ENCODE peak calls at places on chromosomes 13 and 19, in nine cellular contexts. A is body of pancreas; O is hepatocyte; L is GM23248; N is uterus; B is CD4-positive, CD25-positive, alpha-beta regulatory T cell; W is CD4-positive, alpha-beta memory T cell; P is aorta; Q is small intestine. I is an unnamed sample. For H3K9me3, the result is how much of the 10 kb centered on the place peaks cover.

GRCh38 chr19:36060430-36060829 is 5.7 kb downstream of the WDR62 start:
- DNase-seq in A (peak), O (peak), L (peak), N (peak), B (peak), W (no peak), P (no peak), Q (peak), I (no peak)

GRCh38 chr13:66723606-66724005 is 506.5 kb downstream of the PCDH9 start:
- DNase-seq in A (no peak), O (no peak), L (no peak), N (no peak), B (no peak), W (no peak), P (no peak), Q (no peak), I (no peak)

GRCh38 chr13:41061914-41062837 is 867 bp downstream of the WBP4 start:
- DNase-seq in A (no peak), O (peak), L (peak), N (no peak), B (no peak), W (no peak), P (no peak), Q (peak), I (no peak)

GRCh38 chr13:30798776-30799625 is 63.7 kb downstream of the ALOX5AP start:
- DNase-seq in A (no peak), O (no peak), L (no peak), N (peak), B (no peak), W (no peak), P (no peak), Q (no peak), I (no peak)

GRCh38 chr13:27830010-27830409 is 37.7 kb downstream of the GSX1 start:
- DNase-seq in A (peak), O (peak), L (peak), N (no peak), B (peak), W (peak), P (peak), Q (peak), I (peak)

GRCh38 chr13:29515372-29515771 is 80.1 kb downstream of the SLC7A1 start:
- DNase-seq in A (no peak), O (no peak), L (peak), N (no peak), B (no peak), W (no peak), P (no peak), Q (no peak), I (no peak)

GRCh38 chr13:25874907-25875306 is 176.9 kb downstream of the SHISA2 start:
- DNase-seq in A (peak), O (no peak), L (no peak), N (no peak), B (peak), W (peak), P (no peak), Q (peak), I (peak)

GRCh38 chr13:32897296-32897695 is 118.9 kb upstream of the KL start:
- DNase-seq in A (no peak), O (no peak), L (no peak), N (no peak), B (no peak), W (no peak), P (no peak), Q (no peak), I (no peak)

GRCh38 chr13:75798353-75799245 is 162.5 kb downstream of the LMO7 start:
- DNase-seq in A (no peak), O (peak), L (peak), N (no peak), B (peak), W (no peak), P (no peak), Q (peak), I (no peak)

GRCh38 chr19:1206733-1207301 is 1.2 kb downstream of the STK11 start:
- DNase-seq in A (no peak), O (peak), L (peak), N (no peak), B (peak), W (peak), P (no peak), Q (peak), I (peak)

GRCh38 chr13:106467406-106468122 is 67.9 kb downstream of the EFNB2 start:
- DNase-seq in A (no peak), O (no peak), L (no peak), N (no peak), B (no peak), W (no peak), P (no peak), Q (no peak), I (no peak)

GRCh38 chr19:2332341-2333026 is 4.0 kb downstream of the SPPL2B start:
- DNase-seq in A (no peak), O (no peak), L (no peak), N (no peak), B (peak), W (peak), P (no peak), Q (peak), I (no peak)

GRCh38 chr19:45005787-45006186 is 4.5 kb downstream of the RELB start:
- DNase-seq in A (no peak), O (no peak), L (no peak), N (no peak), B (no peak), W (no peak), P (no peak), Q (peak), I (no peak)

GRCh38 chr19:3804429-3804828 is 18.2 kb upstream of the MATK start:
- DNase-seq in A (no peak), O (no peak), L (no peak), N (no peak), B (no peak), W (no peak), P (no peak), Q (no peak), I (no peak)

GRCh38 chr19:14556662-14557188 is 15.1 kb downstream of the NDUFB7 start:
- DNase-seq in A (peak), O (peak), L (peak), N (peak), B (peak), W (peak), P (peak), Q (peak), I (peak)

GRCh38 chr19:41930322-41930722 is 2.1 kb upstream of the ERFL start:
- DNase-seq in A (no peak), O (no peak), L (no peak), N (no peak), B (no peak), W (no peak), P (no peak), Q (no peak), I (no peak)

GRCh38 chr13:39134574-39134973 is 96.3 kb downstream of the NHLRC3 start:
- DNase-seq in A (no peak), O (no peak), L (no peak), N (no peak), B (no peak), W (no peak), P (no peak), Q (no peak), I (no peak)

GRCh38 chr13:79194727-79195126 is 211.3 kb downstream of the RBM26 start:
- DNase-seq in A (no peak), O (no peak), L (no peak), N (no peak), B (no peak), W (no peak), P (no peak), Q (no peak), I (no peak)
- H3K27ac ChIP-seq in A (no peak), O (no peak), L (no peak), N (no peak), B (no peak), W (no peak), P (no peak), Q (no peak), I (no peak)

DNA sequence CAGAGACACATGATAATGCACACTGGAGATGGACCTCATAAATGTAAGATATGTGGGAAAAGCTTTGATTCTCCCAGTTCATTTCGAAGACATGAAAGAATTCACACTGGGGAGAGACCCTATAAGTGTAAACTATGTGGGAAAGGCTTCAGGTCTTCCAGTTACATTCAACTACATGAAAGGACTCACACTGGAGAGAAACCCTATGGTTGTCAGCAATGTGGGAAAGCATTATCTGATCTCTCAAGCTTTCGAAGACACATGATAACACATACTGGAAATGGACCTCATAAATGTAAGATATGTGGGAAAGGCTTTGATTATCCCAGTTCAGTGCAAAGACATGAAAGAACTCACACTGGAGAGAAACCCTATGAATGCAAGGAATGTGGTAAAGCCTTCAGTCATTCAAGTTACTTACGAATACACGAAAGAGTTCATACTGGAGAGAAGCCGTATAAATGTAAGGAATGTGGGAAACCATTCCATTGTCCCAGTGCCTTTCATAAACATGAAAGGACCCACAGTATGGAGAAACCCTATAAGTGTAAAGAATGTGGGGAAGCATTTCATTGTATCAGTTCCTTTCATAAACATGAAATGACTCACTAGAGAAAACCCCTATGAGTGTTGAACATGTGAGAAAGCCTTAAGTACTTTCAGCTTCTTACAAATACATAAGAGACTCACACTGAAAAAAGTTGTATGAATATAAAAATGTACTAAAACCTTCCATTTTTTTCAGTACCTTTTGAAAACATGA is 14.7 kb downstream of the ZNF441 start:
- DNase-seq in A (no peak), O (no peak), L (peak), N (no peak), B (no peak), W (no peak), P (no peak), Q (no peak), I (no peak)
- H3K9me3 ChIP-seq in A (half or more), O (half or more), L (under half), N (half or more), B (half or more), W (half or more), P (under half), Q (under half), I (under half)

DNA sequence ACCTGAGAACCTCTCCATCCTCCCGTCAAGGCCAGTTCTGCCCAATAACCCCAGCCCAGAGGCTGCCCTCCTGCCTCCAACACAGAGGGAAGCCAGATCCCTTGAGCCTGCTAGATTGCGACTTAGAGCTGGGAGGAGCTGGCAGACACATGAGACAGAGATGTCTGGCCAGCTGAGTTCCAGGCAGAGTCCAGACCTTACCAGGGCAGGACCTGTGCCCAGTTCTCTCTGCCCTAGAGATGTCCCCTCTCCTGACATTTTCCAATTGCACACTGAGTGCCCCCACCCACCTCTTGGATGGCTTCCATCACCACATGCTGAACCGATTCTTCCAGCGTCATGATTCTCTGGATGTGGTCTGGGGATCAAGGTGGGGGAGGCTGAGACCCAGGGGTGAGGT is 3.0 kb downstream of the HOOK2 start:
- DNase-seq in A (no peak), O (no peak), L (no peak), N (no peak), B (no peak), W (no peak), P (no peak), Q (no peak), I (no peak)
- H3K27ac ChIP-seq in A (no peak), O (no peak), L (no peak), N (no peak), B (no peak), W (no peak), P (no peak), Q (no peak), I (no peak)

GRCh38 chr19:58397533-58398037 is 2.1 kb downstream of the RNF225 start:
- DNase-seq in A (no peak), O (no peak), L (peak), N (no peak), B (no peak), W (no peak), P (peak), Q (no peak), I (no peak)
- H3K9me3 ChIP-seq in A (under half), O (under half), L (under half), N (under half), B (under half), W (under half), P (under half), Q (under half), I (under half)

DNA sequence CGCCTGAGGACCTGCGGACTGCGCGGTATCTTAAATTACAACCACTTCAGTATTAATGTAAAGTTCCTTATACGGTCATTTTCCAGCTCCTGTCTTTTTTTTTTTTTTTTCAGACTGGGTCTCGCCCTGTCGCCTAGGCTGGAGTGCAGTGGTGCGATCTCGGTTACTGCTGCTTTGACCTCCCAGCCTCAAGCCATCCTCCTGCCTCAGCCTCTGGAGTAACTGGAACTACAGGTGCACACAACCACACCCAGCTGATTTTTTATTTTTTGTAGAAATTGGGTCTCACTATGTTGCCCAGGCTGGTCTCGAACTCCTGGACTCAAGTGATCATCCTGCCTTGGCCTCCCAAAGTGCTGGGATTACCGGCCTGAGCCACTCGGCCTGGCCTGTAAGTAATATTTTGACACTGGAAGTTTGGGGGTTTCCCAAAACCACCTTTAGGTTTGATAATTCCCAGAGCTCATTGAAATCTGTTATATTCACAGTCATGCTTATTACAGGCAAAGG is 406 bp upstream of the EID2B start:
- DNase-seq in A (no peak), O (no peak), L (no peak), N (no peak), B (no peak), W (no peak), P (no peak), Q (no peak), I (no peak)
- H3K27ac ChIP-seq in A (no peak), O (no peak), L (no peak), N (no peak), B (no peak), W (peak), P (no peak), Q (no peak), I (peak)

GRCh38 chr19:43966079-43966694 is 15.2 kb downstream of the ZNF221 start:
- DNase-seq in A (no peak), O (no peak), L (peak), N (no peak), B (no peak), W (no peak), P (no peak), Q (no peak), I (no peak)
- H3K9me3 ChIP-seq in A (half or more), O (half or more), L (under half), N (half or more), B (half or more), W (under half), P (under half), Q (under half), I (under half)

GRCh38 chr19:12649941-12650340 is 16.6 kb downstream of the MAN2B1 start:
- DNase-seq in A (no peak), O (no peak), L (no peak), N (no peak), B (no peak), W (no peak), P (peak), Q (no peak), I (no peak)

GRCh38 chr19:12655546-12655945 is 11.0 kb downstream of the MAN2B1 start:
- DNase-seq in A (no peak), O (no peak), L (no peak), N (no peak), B (no peak), W (no peak), P (no peak), Q (no peak), I (no peak)

GRCh38 chr19:12648088-12648487 is 18.5 kb downstream of the MAN2B1 start:
- DNase-seq in A (peak), O (no peak), L (no peak), N (no peak), B (no peak), W (no peak), P (no peak), Q (no peak), I (no peak)

GRCh38 chr19:12647490-12648071 is 19.0 kb downstream of the MAN2B1 start:
- DNase-seq in A (peak), O (peak), L (peak), N (peak), B (no peak), W (no peak), P (peak), Q (peak), I (no peak)

DNA sequence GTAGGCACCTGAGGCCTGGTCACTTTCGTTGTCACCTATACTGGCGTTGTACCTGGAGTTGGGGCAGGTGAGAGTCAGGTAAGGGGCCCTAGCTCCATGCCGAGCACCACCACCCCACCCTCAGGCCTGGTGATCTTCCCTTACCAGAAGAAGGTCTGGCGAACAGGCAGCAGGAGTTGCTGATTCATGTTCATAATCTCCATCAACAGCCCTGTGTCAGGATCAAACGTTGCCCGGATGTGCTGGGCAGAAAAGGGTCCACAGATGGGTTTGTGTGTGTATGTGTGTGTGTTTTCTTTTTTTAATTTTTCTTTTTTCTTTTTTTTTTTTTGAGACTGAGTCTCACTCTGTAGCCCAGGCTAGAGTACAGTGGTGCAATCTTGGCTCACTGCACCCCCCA is 14.3 kb downstream of the MAN2B1 start:
- DNase-seq in A (no peak), O (no peak), L (no peak), N (no peak), B (no peak), W (no peak), P (peak), Q (no peak), I (no peak)
- H3K27ac ChIP-seq in A (no peak), O (no peak), L (no peak), N (no peak), B (no peak), W (no peak), P (no peak), Q (no peak), I (no peak)

GRCh38 chr19:47082493-47082892 is 31.1 kb downstream of the ZC3H4 start:
- DNase-seq in A (no peak), O (no peak), L (no peak), N (no peak), B (no peak), W (no peak), P (no peak), Q (no peak), I (no peak)
- H3K9me3 ChIP-seq in A (under half), O (under half), L (under half), N (under half), B (under half), W (under half), P (under half), Q (under half), I (under half)

GRCh38 chr19:7676376-7676775 is 514 bp upstream of the MCEMP1 start:
- DNase-seq in A (peak), O (no peak), L (no peak), N (no peak), B (no peak), W (no peak), P (no peak), Q (no peak), I (no peak)

GRCh38 chr19:7676854-7677253 is at the start of gene MCEMP1:
- DNase-seq in A (peak), O (no peak), L (no peak), N (no peak), B (no peak), W (no peak), P (no peak), Q (no peak), I (no peak)

GRCh38 chr19:7679771-7680605 is 645 bp upstream of the TRAPPC5 start:
- DNase-seq in A (no peak), O (no peak), L (no peak), N (no peak), B (no peak), W (no peak), P (no peak), Q (no peak), I (no peak)

GRCh38 chr19:7679017-7679720 is 1.5 kb upstream of the TRAPPC5 start:
- DNase-seq in A (peak), O (no peak), L (no peak), N (no peak), B (peak), W (peak), P (peak), Q (peak), I (peak)

GRCh38 chr19:7677664-7678311 is 898 bp downstream of the MCEMP1 start:
- DNase-seq in A (no peak), O (no peak), L (no peak), N (no peak), B (no peak), W (no peak), P (no peak), Q (no peak), I (no peak)
- H3K27ac ChIP-seq in A (no peak), O (no peak), L (no peak), N (no peak), B (no peak), W (no peak), P (no peak), Q (no peak), I (no peak)

GRCh38 chr19:12527034-12527836 is 24.0 kb downstream of the ZNF564 start:
- DNase-seq in A (no peak), O (peak), L (peak), N (no peak), B (peak), W (peak), P (no peak), Q (peak), I (no peak)
- H3K9me3 ChIP-seq in A (half or more), O (half or more), L (under half), N (half or more), B (half or more), W (half or more), P (under half), Q (under half), I (under half)

I was measured in naive thymus-derived CD4-positive, alpha-beta T cell.